ENCODE peak calls at places on chromosomes 12 and 14, in five cellular contexts. Z is GM12878, D is K562, E is HCT116, Y is H1. I is an unnamed sample.

GRCh38 chr12:111936869-111937268 is 76.1 kb downstream of the TMEM116 start:
- DNase-seq in Y (no peak), D (no peak), E (no peak), Z (no peak), I (no peak)

GRCh38 chr14:32077081-32078029 is at the start of gene ARHGAP5:
- DNase-seq in Z (no peak), D (no peak), Y (peak; percentile 83), E (no peak), I (no peak)

GRCh38 chr12:75878382-75878720 is 153.2 kb downstream of the PHLDA1 start:
- DNase-seq in E (no peak), D (no peak), Z (no peak), Y (no peak), I (no peak)

GRCh38 chr14:52279405-52279804 is 11.9 kb downstream of the PTGDR start:
- DNase-seq in Z (no peak), D (no peak), E (no peak), Y (no peak), I (no peak)

GRCh38 chr14:73058923-73059311 is 583 bp downstream of the RBM25 start:
- DNase-seq in Y (peak; percentile 57), D (no peak), Z (no peak), E (no peak), I (peak; percentile 18)

GRCh38 chr14:91693342-91693741 is 38.5 kb downstream of the CATSPERB start:
- DNase-seq in D (no peak), Y (no peak), Z (no peak), E (no peak), I (no peak)

GRCh38 chr12:54723653-54724256 is 75.6 kb upstream of the DCD start:
- DNase-seq in Y (no peak), D (peak; percentile 30), E (peak; percentile 13), Z (no peak), I (no peak)

GRCh38 chr14:96038558-96038919 is 623 bp upstream of the C14orf132 start:
- DNase-seq in Y (no peak), Z (no peak), D (no peak), E (peak; percentile 4), I (no peak)

GRCh38 chr12:127457726-127458125 is 809.2 kb upstream of the TMEM132C start:
- DNase-seq in D (no peak), E (no peak), Y (no peak), Z (no peak), I (no peak)

GRCh38 chr12:128076188-128076587 is 190.8 kb upstream of the TMEM132C start:
- DNase-seq in E (no peak), Y (no peak), Z (no peak), D (no peak), I (no peak)

DNA sequence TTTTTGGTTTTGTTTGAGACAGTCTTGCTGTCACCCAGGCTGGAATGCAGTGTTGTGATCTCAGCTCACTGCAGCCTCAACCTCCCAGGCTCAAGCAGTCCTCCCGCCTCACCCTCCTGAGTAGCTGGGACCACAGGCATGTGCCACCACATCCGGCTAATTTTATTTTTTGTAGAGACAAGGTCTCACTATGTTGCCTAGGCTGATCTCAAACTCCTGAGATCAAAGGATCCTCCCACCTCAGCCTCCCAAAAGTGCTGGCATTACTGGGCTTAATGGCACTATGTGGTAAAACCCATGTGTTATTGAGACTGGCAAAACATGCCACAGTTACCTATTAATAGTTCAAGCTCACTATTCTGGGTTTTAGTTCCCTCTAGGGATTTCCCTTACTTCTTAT is 51.2 kb upstream of the KCNH3 start:
- DNase-seq in Y (no peak), E (no peak), D (no peak), Z (peak; percentile 13), I (no peak)
- TF ChIP-seq JUND in Y (no peak), E (no peak), D (no peak), Z (no peak), I (no peak)

GRCh38 chr12:13749380-13749779 is 232.0 kb downstream of the GRIN2B start:
- DNase-seq in Y (peak; percentile 70), Z (no peak), D (no peak), E (no peak), I (no peak)
- TF ChIP-seq JUND in Y (no peak), Z (no peak), D (no peak), E (no peak), I (no peak)

GRCh38 chr12:109586385-109587296 is 13.0 kb downstream of the MVK start:
- DNase-seq in Z (no peak), E (no peak), Y (no peak), D (no peak), I (no peak)
- TF ChIP-seq JUND in Z (no peak), E (no peak), Y (no peak), D (no peak), I (no peak)

DNA sequence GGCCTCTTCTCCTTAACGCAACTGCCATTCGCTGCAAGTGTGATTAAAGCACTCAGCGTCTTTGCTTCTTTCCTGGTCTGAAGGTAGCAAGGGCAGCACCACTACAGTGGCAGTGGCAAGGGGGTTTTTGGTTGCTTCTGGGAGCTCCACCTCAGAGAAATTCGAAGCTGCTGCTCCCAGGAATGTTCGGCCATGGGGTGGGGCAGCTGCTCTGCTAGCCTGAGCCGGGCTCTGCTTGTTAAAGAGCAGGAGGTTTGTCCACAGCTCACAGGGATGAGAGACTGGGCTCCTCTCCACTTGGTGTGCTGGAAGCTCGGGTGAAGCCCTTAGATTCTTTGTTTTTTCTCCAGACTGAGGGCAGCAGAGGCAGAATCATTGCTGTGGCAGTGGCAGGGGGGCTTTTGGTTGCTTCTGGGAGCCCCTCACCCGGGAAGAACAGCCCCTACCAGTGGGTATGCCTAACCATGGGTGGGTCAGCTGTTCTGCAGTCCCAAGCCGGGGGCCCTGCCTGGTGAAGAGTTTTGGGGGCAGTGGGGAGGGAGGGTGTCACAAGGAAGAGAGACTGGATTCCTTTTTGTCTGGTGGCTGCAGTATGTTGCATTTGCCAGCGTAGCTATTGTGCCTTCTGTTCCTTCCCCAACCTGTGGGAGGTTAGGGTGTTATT is 340.2 kb downstream of the AEBP2 start:
- DNase-seq in Z (no peak), E (no peak), D (no peak), Y (peak; percentile 49), I (no peak)
- TF ChIP-seq JUND in Z (no peak), E (no peak), D (no peak), Y (no peak), I (no peak)

GRCh38 chr14:69135133-69135532 is 17.8 kb downstream of the DCAF5 start:
- DNase-seq in Z (no peak), D (no peak), Y (no peak), E (no peak), I (no peak)
- TF ChIP-seq JUND in Z (no peak), D (no peak), Y (no peak), E (no peak), I (no peak)

DNA sequence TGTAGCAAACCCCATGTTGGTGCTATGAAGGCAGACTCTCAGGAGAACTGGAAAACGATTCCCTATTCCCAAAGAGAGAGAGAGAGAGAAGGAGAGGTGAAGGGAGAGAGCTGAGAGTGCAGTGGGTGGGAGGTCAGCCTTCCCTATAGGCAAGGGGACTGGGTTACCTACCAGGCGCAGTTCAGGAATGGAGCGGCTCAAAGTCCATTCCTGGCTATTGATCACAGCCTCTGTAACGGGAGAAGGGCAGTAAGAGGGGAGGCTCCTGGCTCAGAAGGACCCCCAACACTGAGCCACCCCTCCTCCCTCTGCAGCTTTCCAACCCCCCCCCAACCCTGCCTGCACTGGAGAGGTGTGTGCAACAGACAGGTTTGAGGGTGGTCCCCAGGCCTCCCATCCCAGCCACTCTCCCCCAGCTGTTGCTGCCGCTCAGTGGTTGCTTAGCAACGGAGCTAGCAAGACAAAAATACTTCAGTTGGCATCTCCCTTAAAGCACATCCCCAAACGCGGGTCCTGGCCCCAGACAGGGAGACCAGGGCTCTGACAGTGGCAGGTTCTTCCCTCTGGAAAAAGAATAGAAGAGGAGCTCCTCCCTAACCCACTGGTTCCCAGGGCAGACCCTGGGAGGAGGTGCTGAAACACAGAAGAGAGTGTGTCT is 3.2 kb downstream of the AGAP2 start:
- DNase-seq in D (no peak), Y (no peak), E (no peak), Z (no peak), I (no peak)
- TF ChIP-seq JUND in D (no peak), Y (no peak), E (no peak), Z (no peak), I (no peak)

GRCh38 chr14:39668449-39668848 is 236.2 kb upstream of the FBXO33 start:
- DNase-seq in Z (no peak), Y (no peak), D (no peak), E (no peak), I (no peak)

DNA sequence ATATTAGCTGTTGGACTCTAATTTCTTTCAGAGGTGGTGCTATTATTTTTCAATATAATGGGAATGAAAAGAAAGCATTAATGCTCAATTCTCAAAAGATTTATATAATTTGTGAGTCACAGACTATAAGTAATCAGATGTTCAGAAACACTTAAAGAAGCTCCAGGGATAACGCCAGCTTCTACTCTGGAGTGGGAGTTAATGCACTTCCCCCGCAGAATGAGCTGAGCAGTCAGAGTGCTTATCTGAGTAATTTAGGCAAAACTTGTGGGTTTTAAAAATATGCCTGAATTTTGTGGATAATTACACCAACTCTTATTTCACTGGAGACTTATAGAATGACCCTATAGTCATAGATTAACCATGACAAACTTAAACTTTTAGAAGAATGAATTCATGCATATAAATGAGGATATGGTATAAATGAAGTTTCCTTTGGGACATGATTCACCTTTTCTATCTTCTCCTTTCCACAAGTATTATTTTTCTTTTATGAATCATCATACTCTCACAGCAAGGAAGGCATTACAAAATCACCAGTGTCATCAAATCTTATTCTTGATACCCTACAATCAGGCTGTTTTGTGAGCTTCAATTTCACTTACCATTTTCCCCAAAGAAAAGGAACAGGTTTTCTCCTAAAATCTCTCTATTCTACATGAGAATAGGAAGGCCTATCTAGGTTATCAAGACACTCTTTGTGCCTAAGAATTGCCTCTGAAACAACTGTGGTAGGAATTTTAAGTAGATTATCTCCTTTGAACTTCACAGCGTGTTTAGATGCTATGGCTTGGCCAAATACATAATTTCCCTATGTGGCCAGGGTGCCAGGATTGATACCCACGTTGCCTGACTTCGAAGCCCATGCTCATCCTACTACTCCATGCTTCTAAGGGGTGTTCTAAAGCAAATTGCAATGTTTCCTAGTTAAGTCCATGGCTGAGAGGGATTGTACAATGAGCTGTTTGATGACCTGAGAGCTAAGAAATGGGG is 241.2 kb upstream of the FBXO33 start:
- DNase-seq in E (no peak), D (no peak), Z (no peak), Y (no peak), I (no peak)
- TF ChIP-seq JUND in E (no peak), D (no peak), Z (no peak), Y (no peak), I (no peak)

GRCh38 chr12:124364543-124364942 is 69.7 kb downstream of the RFLNA start:
- DNase-seq in Y (no peak), E (no peak), Z (no peak), D (no peak), I (no peak)
- TF ChIP-seq JUND in Y (no peak), E (no peak), Z (no peak), D (no peak), I (no peak)